ENCODE peak calls at places on chromosomes 3 and 15, in four cellular contexts. N is H9, H is IMR-90, D is mesendoderm. F is an unnamed sample.

GRCh38 chr15:98581715-98582114 is 66.6 kb upstream of the IGF1R start:
- DNase-seq in N (no peak), H (no peak), D (no peak), F (no peak)

GRCh38 chr3:100709840-100710235 is 544 bp downstream of the TFG start:
- DNase-seq in N (peak; percentile 70), H (peak; percentile 20), D (peak; percentile 81), F (peak; percentile 66)

GRCh38 chr15:34818531-34818930 is 23.2 kb upstream of the ACTC1 start:
- DNase-seq in N (no peak), H (peak; percentile 75), D (no peak), F (no peak)

GRCh38 chr15:58268746-58269145 is 130.6 kb downstream of the AQP9 start:
- DNase-seq in N (no peak), H (no peak), D (no peak), F (no peak)

GRCh38 chr15:66578286-66578875 is 12.6 kb upstream of the LCTL start:
- DNase-seq in N (no peak), H (peak; percentile 77), D (peak; percentile 39), F (no peak)

GRCh38 chr3:112512320-112512719 is 13.0 kb upstream of the BTLA start:
- DNase-seq in N (no peak), H (no peak), D (peak; percentile 58), F (no peak)

GRCh38 chr15:48384616-48385015 is 53.4 kb downstream of the DUT start:
- DNase-seq in N (no peak), H (no peak), D (no peak), F (no peak)

GRCh38 chr15:71002321-71002720 is 109.7 kb downstream of the LRRC49 start:
- DNase-seq in N (no peak), H (peak; percentile 58), D (no peak), F (no peak)

GRCh38 chr3:24167468-24167867 is 222.4 kb downstream of the NR1D2 start:
- DNase-seq in N (no peak), H (no peak), D (no peak), F (no peak)

GRCh38 chr3:133362539-133362938 is 37.3 kb upstream of the BFSP2 start:
- DNase-seq in N (no peak), H (no peak), D (no peak), F (no peak)

GRCh38 chr3:110886514-110886913 is 185.1 kb upstream of the NECTIN3 start:
- DNase-seq in N (no peak), H (no peak), D (no peak), F (no peak)

GRCh38 chr3:90080988-90081387 is 973.6 kb downstream of the EPHA3 start:
- DNase-seq in N (no peak), H (no peak), D (peak; percentile 80), F (no peak)

GRCh38 chr3:141152801-141153678 is 78.6 kb upstream of the PXYLP1 start:
- DNase-seq in N (no peak), H (no peak), D (no peak), F (no peak)

GRCh38 chr3:157176108-157176507 is 16.2 kb upstream of the CCNL1 start:
- DNase-seq in N (no peak), H (peak; percentile 54), D (no peak), F (no peak)

GRCh38 chr3:56835626-56836025 is 33.9 kb upstream of the ARHGEF3 start:
- DNase-seq in N (no peak), H (peak; percentile 37), D (no peak), F (no peak)

GRCh38 chr3:125374501-125374995 is 577 bp downstream of the ZNF148 start:
- DNase-seq in N (peak; percentile 57), H (peak; percentile 38), D (peak; percentile 88), F (no peak)

GRCh38 chr3:60788185-60788584 is 463.1 kb downstream of the FHIT start:
- DNase-seq in N (no peak), H (no peak), D (no peak), F (no peak)

DNA sequence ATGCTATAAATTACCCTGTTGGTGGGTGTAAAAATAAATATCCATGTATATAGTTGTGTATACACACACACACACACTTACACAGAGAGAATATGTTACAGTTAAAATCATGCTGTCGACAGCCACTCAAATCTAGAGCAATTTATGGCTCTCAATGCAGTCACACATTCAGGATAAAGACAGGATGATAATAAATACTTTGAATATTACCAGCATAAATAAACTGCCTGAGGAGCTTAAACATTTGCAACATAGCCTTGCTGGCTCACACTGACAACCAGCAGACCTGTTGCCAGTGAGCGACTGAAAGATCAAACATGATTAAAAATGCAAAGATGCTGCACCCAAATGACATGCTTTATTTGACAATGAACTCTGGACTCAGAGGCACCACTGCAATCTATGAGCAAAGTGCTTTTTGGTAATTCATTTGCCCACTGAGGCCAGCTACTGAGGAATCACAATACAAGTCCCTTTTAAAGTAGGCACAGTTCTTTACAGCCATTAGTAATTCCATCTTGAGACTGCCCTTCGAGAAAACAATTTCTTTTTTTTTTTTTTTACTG is 458.9 kb downstream of the FHIT start:
- DNase-seq in N (no peak), H (no peak), D (no peak), F (no peak)
- H4K5ac ChIP-seq in N (no peak overlapping the region), H (no peak overlapping the region), D (no peak overlapping the region), F (no peak overlapping the region)

DNA sequence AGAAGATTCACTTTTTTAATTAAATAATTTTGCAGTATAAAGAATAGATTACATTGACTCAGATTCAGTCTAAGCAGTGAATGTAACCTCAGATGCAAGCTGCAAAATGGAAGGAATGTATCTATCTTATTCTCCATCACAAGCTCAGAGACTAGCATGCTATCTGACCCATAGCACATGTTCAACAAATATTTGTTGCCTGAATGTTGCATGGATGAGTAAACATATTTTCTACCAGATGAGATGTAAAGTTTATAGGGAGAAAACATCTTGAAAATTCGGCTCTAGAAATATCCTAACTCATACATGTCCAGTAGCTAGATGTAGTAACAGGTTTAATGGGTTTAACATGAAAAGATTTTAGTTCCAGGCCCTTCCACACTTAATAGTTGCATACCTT is 234.2 kb downstream of the MECOM start:
- DNase-seq in N (no peak), H (no peak), D (no peak), F (no peak)
- H3K23ac ChIP-seq in N (no peak overlapping the region), H (no peak overlapping the region), D (no peak overlapping the region), F (no peak overlapping the region)

GRCh38 chr3:11143476-11143875 is 10.8 kb upstream of the HRH1 start:
- DNase-seq in N (no peak), H (peak; percentile 64), D (no peak), F (no peak)

GRCh38 chr3:11146771-11147363 is 7.4 kb upstream of the HRH1 start:
- DNase-seq in N (no peak), H (no peak), D (no peak), F (no peak)

GRCh38 chr3:11150256-11150655 is 4.0 kb upstream of the HRH1 start:
- DNase-seq in N (no peak), H (no peak), D (no peak), F (no peak)

GRCh38 chr3:11144996-11145395 is 9.3 kb upstream of the HRH1 start:
- DNase-seq in N (no peak), H (no peak), D (no peak), F (no peak)

DNA sequence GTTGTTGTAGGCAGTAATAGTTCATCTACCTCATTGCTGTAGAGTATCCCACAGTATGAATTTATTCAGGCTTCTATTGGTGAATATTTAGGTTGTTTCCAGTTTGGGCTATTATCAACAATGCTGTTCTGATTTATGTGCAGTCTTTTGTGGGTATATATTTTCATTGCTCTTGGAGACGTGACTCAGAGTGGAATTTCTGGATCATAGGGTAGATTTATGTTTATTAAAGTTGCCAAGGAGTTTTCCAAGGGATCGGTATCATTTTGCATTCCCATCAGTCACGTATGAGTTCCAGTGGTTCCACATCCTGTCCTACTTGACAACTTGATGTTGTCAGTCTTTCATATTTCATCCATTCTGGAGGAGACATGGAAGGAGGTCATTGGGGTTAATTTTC is 8.4 kb upstream of the HRH1 start:
- DNase-seq in N (no peak), H (peak; percentile 95), D (no peak), F (no peak)
- H4K5ac ChIP-seq in N (no peak overlapping the region), H (no peak overlapping the region), D (no peak overlapping the region), F (no peak overlapping the region)

GRCh38 chr3:159762981-159763465 is 225.6 kb upstream of the IL12A start:
- DNase-seq in N (peak; percentile 68), H (peak; percentile 94), D (peak; percentile 92), F (peak; percentile 68)

GRCh38 chr3:159765025-159765859 is 223.4 kb upstream of the IL12A start:
- DNase-seq in N (peak; percentile 72), H (peak; percentile 98), D (peak; percentile 92), F (peak; percentile 67)

GRCh38 chr3:159765860-159766294 is 222.8 kb upstream of the IL12A start:
- DNase-seq in N (no peak), H (no peak), D (peak; percentile 91), F (no peak)

GRCh38 chr3:159763466-159764210 is 225.0 kb upstream of the IL12A start:
- DNase-seq in N (peak; percentile 91), H (peak; percentile 84), D (peak; percentile 90), F (peak; percentile 69)

DNA sequence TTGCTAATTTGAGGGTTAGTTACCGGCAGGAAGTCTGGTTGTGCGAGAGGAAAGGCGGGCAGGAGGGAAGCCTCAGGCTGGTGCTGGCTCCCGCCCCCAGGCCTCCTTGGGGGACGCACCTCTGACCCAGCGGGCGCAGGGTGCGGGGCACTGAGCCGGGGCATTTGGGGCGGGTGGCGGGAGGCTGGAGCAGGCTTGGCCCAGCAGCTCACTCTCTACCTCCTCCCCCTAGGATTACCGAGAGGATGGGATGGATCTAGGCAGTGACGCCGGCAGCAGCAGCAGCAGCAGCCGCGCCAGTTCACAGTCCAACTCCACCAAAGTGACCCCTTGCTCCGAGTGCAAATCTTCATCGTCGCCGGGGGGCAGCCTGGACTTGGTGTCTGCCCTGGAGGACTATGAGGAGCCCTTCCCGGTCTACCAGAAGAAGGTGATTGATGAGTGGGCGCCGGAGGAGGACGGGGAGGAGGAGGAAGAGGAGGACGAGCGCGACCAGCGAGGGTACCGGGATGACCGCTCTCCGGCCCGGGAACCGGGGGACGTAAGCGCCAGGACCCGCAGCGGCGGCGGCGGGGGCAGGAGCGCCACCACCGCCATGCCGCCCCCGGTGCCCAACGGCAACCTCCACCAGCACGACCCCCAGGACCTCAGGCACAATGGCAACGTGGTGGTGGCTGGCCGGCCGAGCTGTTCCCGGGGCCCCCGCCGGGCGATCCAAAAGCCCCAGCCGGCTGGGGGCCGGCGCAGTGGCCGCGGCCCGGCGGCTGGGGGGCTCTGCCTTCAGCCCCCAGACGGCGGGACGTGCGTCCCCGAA is 224.2 kb upstream of the IL12A start:
- DNase-seq in N (no peak), H (peak; percentile 76), D (peak; percentile 92), F (peak; percentile 85)
- H3K23ac ChIP-seq in N (no peak overlapping the region), H (peak overlapping the region; percentile 98), D (no peak overlapping the region), F (no peak overlapping the region)

F was measured in H1.